ENCODE peak calls at places on chromosomes 6 and 20, in ten cellular contexts. U is HCEC 1CT; B is HFFc6; T is activated naive CD4-positive, alpha-beta T cell; X is left lung; P is stimulated activated CD8-positive, alpha-beta memory T cell treated with anti-CD3 and anti-CD28 coated beads, Interleukin-15, amount 100 ng/mL, for 24 hours; C is CD8-positive, alpha-beta memory T cell; Y is M059J; W is AG04449; F is CD4-positive, CD25-positive, alpha-beta regulatory T cell. L is an unnamed sample.

GRCh38 chr20:41499064-41499463 is 119.1 kb downstream of the CHD6 start:
- DNase-seq in U (no peak), F (no peak), T (no peak), X (no peak), W (no peak), C (no peak), B (peak), P (no peak), Y (no peak), L (no peak)

GRCh38 chr6:7921071-7921470 is 10.5 kb upstream of the TXNDC5 start:
- DNase-seq in Y (no peak), T (no peak), B (no peak), C (no peak), P (no peak), W (no peak), X (no peak), U (no peak), F (no peak), L (no peak)

GRCh38 chr20:49833483-49833882 is 20.9 kb downstream of the SLC9A8 start:
- DNase-seq in X (no peak), Y (no peak), C (no peak), P (no peak), U (no peak), T (no peak), F (no peak), W (no peak), B (no peak), L (no peak)

GRCh38 chr20:50704971-50705370 is 13.6 kb upstream of the RIPOR3 start:
- DNase-seq in Y (no peak), P (no peak), B (peak), X (no peak), W (no peak), C (no peak), U (peak), T (no peak), F (no peak), L (peak)

GRCh38 chr20:38790210-38791053 is 15.1 kb upstream of the PPP1R16B start:
- DNase-seq in U (peak), X (no peak), P (no peak), Y (peak), W (no peak), C (peak), F (peak), B (no peak), T (no peak), L (peak)

GRCh38 chr6:118739976-118740771 is 88.8 kb upstream of the CEP85L start:
- DNase-seq in X (no peak), P (no peak), W (no peak), B (peak), Y (peak), U (peak), F (no peak), C (no peak), T (no peak), L (peak)

GRCh38 chr6:170022827-170023619 is 267.9 kb downstream of the DLL1 start:
- DNase-seq in P (no peak), T (no peak), W (no peak), U (no peak), F (no peak), Y (no peak), C (no peak), X (peak), B (no peak), L (no peak)

GRCh38 chr6:31575335-31575901 is at the start of gene TNF:
- DNase-seq in W (no peak), P (no peak), T (no peak), F (peak), U (no peak), X (peak), B (peak), Y (no peak), C (peak), L (peak)

GRCh38 chr20:11544029-11544678 is 373.5 kb upstream of the BTBD3 start:
- DNase-seq in T (no peak), U (peak), C (no peak), W (peak), F (no peak), P (no peak), Y (peak), B (peak), X (no peak), L (peak)

L was measured in EL.